ENCODE peak calls at places on chromosomes 6 and 20, in ten cellular contexts. M is A549, E is ovary, Y is GM12878, X is tibial nerve, U is suprapubic skin, K is transverse colon, H is SK-N-SH, W is K562, N is stomach. D is an unnamed sample.

GRCh38 chr6:12068899-12069557 is 56.9 kb downstream of the HIVEP1 start:
- DNase-seq in K (no peak), M (peak), X (no peak), Y (no peak), U (no peak), E (no peak), H (no peak), N (no peak), W (no peak), D (no peak)

GRCh38 chr20:45685896-45686295 is 15.9 kb upstream of the WFDC11 start:
- DNase-seq in X (no peak), M (peak), W (peak), U (no peak), K (no peak), E (no peak), H (no peak), N (no peak), Y (no peak), D (no peak)

GRCh38 chr6:170344631-170345576 is 38.3 kb downstream of the FAM120B start:
- DNase-seq in U (no peak), E (no peak), Y (peak), X (no peak), M (peak), N (no peak), W (no peak), K (no peak), H (no peak), D (no peak)

GRCh38 chr6:115601509-115601908 is 459.2 kb downstream of the FRK start:
- DNase-seq in W (no peak), E (no peak), U (no peak), M (no peak), X (no peak), H (no peak), K (no peak), N (no peak), Y (no peak), D (no peak)

GRCh38 chr20:58310291-58310782 is 822 bp downstream of the RAB22A start:
- DNase-seq in M (no peak), Y (no peak), E (no peak), X (no peak), U (no peak), K (no peak), H (no peak), N (no peak), W (no peak), D (no peak)

GRCh38 chr6:143260857-143261256 is 189.6 kb downstream of the ADAT2 start:
- DNase-seq in M (peak), E (no peak), Y (no peak), X (no peak), K (no peak), U (no peak), N (no peak), H (no peak), W (no peak), D (no peak)

GRCh38 chr6:111854683-111855082 is 18.6 kb downstream of the FYN start:
- DNase-seq in W (no peak), X (no peak), M (no peak), Y (no peak), E (no peak), U (no peak), K (no peak), N (no peak), H (no peak), D (no peak)

GRCh38 chr6:30955367-30956042 is 14.7 kb downstream of the MUCL3 start:
- DNase-seq in H (peak), K (peak), N (peak), W (peak), E (peak), X (no peak), U (peak), Y (peak), M (no peak), D (peak)

GRCh38 chr6:163132050-163132750 is 282.3 kb upstream of the QKI start:
- DNase-seq in K (no peak), Y (no peak), E (no peak), N (no peak), M (no peak), X (no peak), H (no peak), W (no peak), U (no peak), D (no peak)

GRCh38 chr6:69090132-69090531 is 455.1 kb downstream of the ADGRB3 start:
- DNase-seq in W (no peak), M (peak), H (no peak), Y (no peak), K (no peak), N (no peak), X (no peak), E (no peak), U (no peak), D (no peak)

GRCh38 chr6:41529970-41530369 is 16.2 kb upstream of the FOXP4 start:
- DNase-seq in W (no peak), U (no peak), M (no peak), Y (no peak), E (no peak), N (no peak), H (no peak), K (no peak), X (no peak), D (no peak)

GRCh38 chr20:62898093-62898964 is 28.0 kb downstream of the DIDO1 start:
- DNase-seq in Y (no peak), U (no peak), N (no peak), M (no peak), E (no peak), X (no peak), H (no peak), W (no peak), K (no peak), D (peak)

GRCh38 chr6:39924283-39924682 is 10.0 kb downstream of the MOCS1 start:
- DNase-seq in E (no peak), X (no peak), N (no peak), H (no peak), W (no peak), U (no peak), Y (no peak), K (no peak), M (no peak), D (no peak)

GRCh38 chr6:30880563-30881252 is 3.6 kb upstream of the DDR1 start:
- DNase-seq in X (no peak), Y (no peak), H (peak), W (no peak), N (no peak), K (no peak), U (no peak), E (no peak), M (no peak), D (no peak)

GRCh38 chr6:3516094-3516493 is 59.2 kb upstream of the SLC22A23 start:
- DNase-seq in X (no peak), N (no peak), E (no peak), M (peak), H (no peak), Y (no peak), W (no peak), K (no peak), U (no peak), D (no peak)

GRCh38 chr6:53795702-53796450 is 1.1 kb downstream of the LRRC1 start:
- DNase-seq in H (peak), E (peak), U (peak), M (no peak), K (peak), N (peak), W (no peak), Y (no peak), X (no peak), D (peak)

GRCh38 chr6:158068893-158069799 is 87.5 kb downstream of the SYNJ2 start:
- DNase-seq in X (no peak), W (peak), K (peak), M (peak), E (no peak), N (peak), U (peak), Y (no peak), H (no peak), D (peak)

GRCh38 chr6:144219056-144219685 is 66.0 kb upstream of the UTRN start:
- DNase-seq in K (no peak), N (no peak), X (no peak), E (no peak), W (peak), M (peak), U (no peak), Y (peak), H (peak), D (no peak)

GRCh38 chr6:93040375-93040774 is 379.0 kb downstream of the EPHA7 start:
- DNase-seq in Y (no peak), K (no peak), M (no peak), X (no peak), W (no peak), N (no peak), U (no peak), H (no peak), E (no peak), D (no peak)

GRCh38 chr6:118712955-118713354 is 61.6 kb upstream of the CEP85L start:
- DNase-seq in M (no peak), W (no peak), Y (no peak), K (no peak), X (no peak), E (no peak), U (no peak), H (no peak), N (no peak), D (no peak)

GRCh38 chr20:51376121-51376520 is 166.4 kb downstream of the NFATC2 start:
- DNase-seq in E (no peak), K (no peak), N (no peak), W (no peak), H (no peak), U (no peak), X (no peak), Y (no peak), M (no peak), D (no peak)

GRCh38 chr6:33290459-33290858 is 1.1 kb downstream of the PFDN6 start:
- DNase-seq in Y (no peak), M (no peak), X (no peak), W (no peak), K (no peak), N (no peak), H (no peak), U (no peak), E (no peak), D (no peak)

GRCh38 chr20:17559338-17559737 is 10.5 kb upstream of the DSTN start:
- DNase-seq in H (no peak), N (no peak), X (no peak), U (no peak), Y (no peak), E (no peak), K (no peak), W (no peak), M (no peak), D (no peak)

GRCh38 chr6:170292778-170293164 is 1.9 kb upstream of the DLL1 start:
- DNase-seq in M (peak), X (no peak), E (no peak), H (peak), K (no peak), Y (no peak), N (no peak), U (no peak), W (peak), D (peak)

GRCh38 chr6:1787109-1787466 is 177.4 kb downstream of the FOXC1 start:
- DNase-seq in H (peak), M (no peak), E (no peak), X (no peak), U (no peak), Y (no peak), N (no peak), W (no peak), K (no peak), D (no peak)

GRCh38 chr6:125262026-125263013 is 39.4 kb downstream of the HDDC2 start:
- DNase-seq in H (no peak), E (no peak), K (no peak), W (no peak), X (no peak), N (no peak), U (no peak), Y (no peak), M (no peak), D (no peak)

GRCh38 chr20:7924692-7925091 is 15.6 kb downstream of the HAO1 start:
- DNase-seq in Y (no peak), E (no peak), W (no peak), K (no peak), N (no peak), M (no peak), H (no peak), X (no peak), U (no peak), D (no peak)

GRCh38 chr6:57313711-57314471 is 3.5 kb upstream of the PRIM2 start:
- DNase-seq in K (peak), W (no peak), Y (no peak), U (no peak), N (no peak), M (peak), H (no peak), E (no peak), X (no peak), D (peak)

GRCh38 chr6:82910394-82910793 is 155.2 kb downstream of the UBE3D start:
- DNase-seq in W (no peak), Y (no peak), H (no peak), N (no peak), E (no peak), M (no peak), X (no peak), U (no peak), K (no peak), D (no peak)

GRCh38 chr6:131636880-131637792 is at the start of gene ENPP3:
- DNase-seq in U (no peak), E (no peak), X (no peak), W (peak), M (no peak), H (no peak), Y (no peak), K (no peak), N (no peak), D (no peak)

GRCh38 chr6:12083763-12084162 is 71.7 kb downstream of the HIVEP1 start:
- DNase-seq in M (no peak), Y (no peak), W (no peak), U (no peak), E (no peak), N (no peak), X (no peak), K (no peak), H (no peak), D (no peak)

GRCh38 chr6:40352006-40352405 is 235.2 kb downstream of the LRFN2 start:
- DNase-seq in U (no peak), Y (no peak), M (no peak), X (no peak), H (no peak), K (no peak), E (no peak), W (no peak), N (no peak), D (peak)

GRCh38 chr6:170127151-170127550 is 163.7 kb downstream of the DLL1 start:
- DNase-seq in X (no peak), N (peak), K (no peak), H (no peak), U (peak), Y (no peak), E (no peak), W (no peak), M (no peak), D (peak)

GRCh38 chr6:2850480-2851150 is 9.0 kb upstream of the SERPINB1 start:
- DNase-seq in H (no peak), U (no peak), X (no peak), Y (no peak), M (peak), K (no peak), N (no peak), E (no peak), W (no peak), D (no peak)

GRCh38 chr6:46794068-46794467 is 879 bp downstream of the MEP1A start:
- DNase-seq in K (no peak), E (no peak), H (no peak), W (no peak), M (no peak), N (no peak), U (no peak), X (no peak), Y (no peak), D (no peak)

GRCh38 chr6:17490724-17491123 is 97.3 kb downstream of the CAP2 start:
- DNase-seq in E (no peak), M (no peak), X (no peak), Y (no peak), H (no peak), W (no peak), K (no peak), U (no peak), N (no peak), D (no peak)

GRCh38 chr6:24139639-24140038 is 13.6 kb downstream of the NRSN1 start:
- DNase-seq in Y (no peak), U (no peak), H (no peak), X (no peak), W (no peak), M (no peak), K (no peak), E (no peak), N (no peak), D (no peak)

GRCh38 chr20:2820896-2821869 is 5.0 kb downstream of the TMEM239 start:
- DNase-seq in H (peak), E (peak), Y (no peak), W (peak), U (no peak), X (no peak), M (no peak), N (no peak), K (no peak), D (no peak)

GRCh38 chr6:66496659-66497058 is 789.6 kb upstream of the EYS start:
- DNase-seq in W (peak), M (peak), K (no peak), X (no peak), Y (no peak), U (no peak), N (no peak), H (no peak), E (no peak), D (no peak)
- TF ChIP-seq CTCF in W (peak), M (no peak), K (no peak), X (peak), Y (peak), U (no peak), N (no peak), H (peak), E (no peak), D (no peak)

GRCh38 chr20:54645445-54646155 is 170.2 kb downstream of the DOK5 start:
- DNase-seq in K (no peak), X (no peak), E (no peak), M (no peak), U (no peak), N (no peak), W (no peak), H (no peak), Y (no peak), D (no peak)

GRCh38 chr20:54642733-54643667 is 167.6 kb downstream of the DOK5 start:
- DNase-seq in E (no peak), Y (no peak), M (no peak), H (no peak), W (no peak), U (no peak), N (no peak), K (no peak), X (no peak), D (no peak)

GRCh38 chr20:54648421-54649142 is 173.2 kb downstream of the DOK5 start:
- DNase-seq in M (no peak), K (no peak), N (no peak), E (no peak), U (no peak), Y (no peak), H (no peak), W (no peak), X (no peak), D (no peak)

GRCh38 chr20:54646156-54646517 is 170.7 kb downstream of the DOK5 start:
- DNase-seq in Y (no peak), U (no peak), M (no peak), K (no peak), H (no peak), W (no peak), E (no peak), N (no peak), X (no peak), D (no peak)

GRCh38 chr20:54643761-54644160 is 168.4 kb downstream of the DOK5 start:
- DNase-seq in M (no peak), K (no peak), X (no peak), E (peak), U (no peak), N (no peak), Y (no peak), H (no peak), W (no peak), D (no peak)
- TF ChIP-seq EP300 in M (no peak), K (no peak), X (no peak), E (no peak), U (no peak), N (no peak), Y (no peak), H (no peak), W (no peak), D (no peak)

GRCh38 chr6:146358341-146359046 is 185.1 kb upstream of the RAB32 start:
- DNase-seq in X (no peak), W (no peak), U (no peak), N (no peak), Y (no peak), H (no peak), E (no peak), K (no peak), M (peak), D (no peak)
- H3K27ac ChIP-seq in X (no peak), W (no peak), U (no peak), N (no peak), Y (no peak), H (peak), E (no peak), K (no peak), M (peak), D (no peak)

GRCh38 chr20:44412402-44413144 is 57.1 kb downstream of the HNF4A start:
- DNase-seq in X (no peak), E (no peak), U (no peak), H (no peak), K (no peak), M (no peak), Y (no peak), N (no peak), W (no peak), D (no peak)
- TF ChIP-seq CTCF in X (no peak), E (no peak), U (no peak), H (no peak), K (no peak), M (no peak), Y (no peak), N (no peak), W (no peak), D (no peak)

DNA sequence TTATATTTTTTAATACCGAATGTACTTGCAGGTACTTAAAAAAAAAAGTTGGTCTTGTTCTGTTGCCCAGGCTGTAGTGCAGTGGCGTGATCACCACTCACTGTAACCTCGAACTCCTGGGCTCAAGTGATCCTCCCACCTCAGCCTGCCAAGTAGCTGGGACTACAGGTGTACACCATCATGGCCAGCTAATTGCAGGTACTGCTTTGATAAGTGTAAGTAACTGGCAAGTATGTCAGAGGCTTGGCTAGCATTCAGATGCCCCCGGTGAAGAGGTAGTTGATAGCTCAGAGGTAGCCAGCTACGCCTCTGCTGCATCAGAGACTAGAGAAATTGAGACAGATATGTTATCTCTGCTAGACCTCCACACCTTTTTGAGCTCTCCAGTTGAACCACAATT is 40.5 kb downstream of the BTBD9 start:
- DNase-seq in X (no peak), H (no peak), E (no peak), M (no peak), N (no peak), K (no peak), Y (no peak), U (no peak), W (no peak), D (no peak)
- TF ChIP-seq EP300 in X (no peak), H (no peak), E (no peak), M (no peak), N (no peak), K (no peak), Y (no peak), U (no peak), W (no peak), D (no peak)

GRCh38 chr20:61437280-61438206 is 185.5 kb downstream of the CDH4 start:
- DNase-seq in N (no peak), K (no peak), E (no peak), U (no peak), W (no peak), X (no peak), Y (no peak), H (no peak), M (no peak), D (no peak)
- H3K27ac ChIP-seq in N (no peak), K (no peak), E (no peak), U (no peak), W (no peak), X (no peak), Y (no peak), H (no peak), M (no peak), D (peak)

DNA sequence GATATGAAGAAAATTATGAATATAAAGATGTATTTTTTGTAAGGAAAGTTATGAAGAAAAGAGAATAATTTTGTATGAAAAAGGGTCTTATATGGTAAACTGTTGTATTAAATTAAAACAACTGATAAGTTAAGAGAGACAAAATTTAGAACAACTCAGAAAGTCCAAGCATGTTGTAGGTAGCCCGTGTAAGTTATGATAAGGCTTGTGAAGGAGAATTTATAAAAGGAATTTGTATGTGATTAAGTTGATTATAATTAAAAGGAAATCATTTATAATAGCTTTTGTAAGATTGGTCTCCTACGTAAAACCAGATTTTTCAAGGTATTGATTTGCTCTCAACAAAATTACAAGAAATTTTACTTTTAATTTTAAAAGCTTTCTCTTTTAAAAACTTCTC is 1579.3 kb downstream of the HACE1 start:
- DNase-seq in X (no peak), Y (no peak), H (no peak), N (no peak), M (no peak), U (no peak), W (no peak), E (no peak), K (no peak), D (no peak)
- TF ChIP-seq CTCF in X (no peak), Y (no peak), H (no peak), N (no peak), M (no peak), U (no peak), W (no peak), E (no peak), K (no peak), D (no peak)